ENCODE peak calls at places on chromosomes 5 and 9, in five cellular contexts. X is AG09309, R is tibial artery, P is right atrium auricular region, F is H7. H is an unnamed sample.

GRCh38 chr5:5629579-5629978 is 207.1 kb downstream of the ICE1 start:
- DNase-seq in R (no peak), F (no peak), P (no peak), X (no peak), H (no peak)

GRCh38 chr9:26935847-26936246 is 11.2 kb downstream of the PLAA start:
- DNase-seq in X (no peak), P (no peak), F (no peak), R (no peak), H (no peak)

GRCh38 chr9:98993570-98993945 is 49.9 kb downstream of the COL15A1 start:
- DNase-seq in R (peak), X (no peak), P (peak), F (no peak), H (no peak)

GRCh38 chr5:17123785-17124184 is 93.6 kb upstream of the BASP1 start:
- DNase-seq in P (no peak), X (no peak), F (no peak), R (no peak), H (no peak)

GRCh38 chr5:154573011-154573410 is 95.0 kb upstream of the HAND1 start:
- DNase-seq in F (no peak), X (no peak), R (no peak), P (no peak), H (no peak)

GRCh38 chr9:115730845-115731244 is 422.7 kb upstream of the PAPPA start:
- DNase-seq in P (no peak), R (no peak), F (no peak), X (no peak), H (no peak)

GRCh38 chr9:81535542-81536241 is 153.7 kb downstream of the TLE1 start:
- DNase-seq in F (no peak), R (no peak), P (no peak), X (no peak), H (no peak)

GRCh38 chr9:32587901-32588300 is 14.9 kb upstream of the NDUFB6 start:
- DNase-seq in X (no peak), P (no peak), R (no peak), F (no peak), H (no peak)

GRCh38 chr9:136564379-136564988 is 18.6 kb upstream of the NOTCH1 start:
- DNase-seq in R (peak), P (peak), F (peak), X (no peak), H (no peak)

GRCh38 chr9:123784513-123784912 is 145.4 kb downstream of the DENND1A start:
- DNase-seq in X (peak), R (no peak), P (no peak), F (no peak), H (no peak)

GRCh38 chr5:180830253-180831138 is 27.9 kb upstream of the MGAT1 start:
- DNase-seq in X (no peak), R (peak), F (peak), P (no peak), H (no peak)

GRCh38 chr9:113887436-113887835 is 11.3 kb downstream of the ZNF618 start:
- DNase-seq in R (no peak), X (no peak), F (no peak), P (no peak), H (no peak)

GRCh38 chr5:170283296-170283695 is 14.3 kb downstream of the LCP2 start:
- DNase-seq in X (no peak), F (no peak), P (no peak), R (no peak), H (no peak)

GRCh38 chr5:140025736-140026135 is 17.4 kb downstream of the NRG2 start:
- DNase-seq in P (no peak), X (no peak), F (no peak), R (no peak), H (no peak)

GRCh38 chr5:102818934-102819333 is 63.8 kb downstream of the PAM start:
- DNase-seq in X (no peak), R (no peak), P (no peak), F (no peak), H (no peak)

GRCh38 chr9:137757139-137757538 is 120.4 kb upstream of the CACNA1B start:
- DNase-seq in F (no peak), R (no peak), X (no peak), P (no peak), H (no peak)

GRCh38 chr9:107786561-107786960 is 297.0 kb upstream of the KLF4 start:
- DNase-seq in R (no peak), X (no peak), F (no peak), P (no peak), H (no peak)

GRCh38 chr5:116733995-116734716 is 159.5 kb upstream of the SEMA6A start:
- DNase-seq in R (no peak), F (no peak), P (no peak), X (no peak), H (no peak)

GRCh38 chr9:95515272-95516113 is 1.3 kb downstream of the PTCH1 start:
- DNase-seq in X (no peak), F (peak), P (no peak), R (no peak), H (no peak)

GRCh38 chr9:16806674-16807073 is 63.8 kb downstream of the BNC2 start:
- DNase-seq in F (no peak), P (no peak), R (no peak), X (no peak), H (no peak)

GRCh38 chr5:76626738-76627137 is 3.5 kb upstream of the F2RL2 start:
- DNase-seq in P (no peak), F (no peak), X (no peak), R (no peak), H (no peak)

GRCh38 chr9:10571699-10572098 is 41.1 kb downstream of the PTPRD start:
- DNase-seq in R (no peak), X (no peak), P (no peak), F (no peak), H (no peak)

GRCh38 chr5:2752875-2753435 is 1.5 kb upstream of the IRX2 start:
- DNase-seq in X (no peak), F (peak), P (peak), R (no peak), H (no peak)

GRCh38 chr9:114616684-114617520 is 5.8 kb downstream of the TMEM268 start:
- DNase-seq in P (peak), F (no peak), X (no peak), R (peak), H (no peak)

GRCh38 chr5:149205625-149206523 is 64.6 kb downstream of the ABLIM3 start:
- DNase-seq in F (no peak), X (peak), P (peak), R (peak), H (peak)

GRCh38 chr9:105257767-105258166 is 13.3 kb downstream of the SLC44A1 start:
- DNase-seq in F (no peak), R (no peak), P (no peak), X (no peak), H (no peak)

GRCh38 chr5:55234171-55234700 is 828 bp upstream of the CCNO start:
- DNase-seq in F (peak), X (no peak), P (no peak), R (no peak), H (no peak)

GRCh38 chr5:178279026-178279722 is 46.6 kb upstream of the PHYKPL start:
- DNase-seq in P (no peak), X (no peak), R (no peak), F (no peak), H (no peak)

GRCh38 chr5:172640822-172641358 is at the start of gene NEURL1B:
- DNase-seq in X (no peak), R (peak), P (peak), F (peak), H (no peak)

GRCh38 chr5:138647794-138648193 is 72.6 kb upstream of the HSPA9 start:
- DNase-seq in P (no peak), X (no peak), F (no peak), R (no peak), H (no peak)

GRCh38 chr5:56303511-56303910 is 70.4 kb upstream of the ANKRD55 start:
- DNase-seq in R (no peak), P (no peak), F (no peak), X (no peak), H (no peak)

DNA sequence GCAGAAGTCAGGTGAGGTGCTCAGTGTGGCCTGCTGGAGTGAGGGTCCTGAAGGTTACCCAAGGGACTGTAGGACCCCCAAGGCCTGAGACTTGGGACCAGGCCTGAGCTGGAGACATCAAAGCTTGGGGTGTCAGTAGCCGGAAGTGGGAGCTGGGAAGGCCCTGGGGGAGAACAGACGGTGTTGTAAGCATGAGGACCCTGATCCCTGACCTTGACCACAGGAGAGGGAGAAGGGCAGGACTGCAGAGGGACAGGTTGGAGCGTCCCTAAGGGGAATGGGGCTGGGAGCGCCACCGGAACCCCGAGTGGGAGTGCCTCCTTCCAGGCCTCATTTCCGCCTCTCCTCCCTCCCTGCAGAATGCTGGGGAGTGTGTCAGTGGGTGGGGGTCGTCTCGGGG is 533 bp downstream of the TTC16 start:
- DNase-seq in X (no peak), P (no peak), R (no peak), F (no peak), H (no peak)
- H3K4me3 ChIP-seq in X (peak), P (peak), R (peak), F (no peak), H (peak)

GRCh38 chr9:83934569-83935275 is 13.5 kb upstream of the KIF27 start:
- DNase-seq in F (no peak), R (no peak), P (no peak), X (peak), H (no peak)
- H3K4me3 ChIP-seq in F (no peak), R (no peak), P (no peak), X (no peak), H (no peak)

GRCh38 chr9:124801356-124801755 is 24.4 kb downstream of the OLFML2A start:
- DNase-seq in X (no peak), F (no peak), P (no peak), R (no peak), H (no peak)

GRCh38 chr9:124800306-124801259 is 23.6 kb downstream of the OLFML2A start:
- DNase-seq in F (no peak), X (no peak), P (no peak), R (peak), H (no peak)

GRCh38 chr9:124803911-124804310 is 27.0 kb downstream of the OLFML2A start:
- DNase-seq in R (no peak), F (peak), P (no peak), X (no peak), H (no peak)

GRCh38 chr9:124805186-124805585 is 28.3 kb downstream of the OLFML2A start:
- DNase-seq in R (no peak), F (peak), P (no peak), X (no peak), H (no peak)

DNA sequence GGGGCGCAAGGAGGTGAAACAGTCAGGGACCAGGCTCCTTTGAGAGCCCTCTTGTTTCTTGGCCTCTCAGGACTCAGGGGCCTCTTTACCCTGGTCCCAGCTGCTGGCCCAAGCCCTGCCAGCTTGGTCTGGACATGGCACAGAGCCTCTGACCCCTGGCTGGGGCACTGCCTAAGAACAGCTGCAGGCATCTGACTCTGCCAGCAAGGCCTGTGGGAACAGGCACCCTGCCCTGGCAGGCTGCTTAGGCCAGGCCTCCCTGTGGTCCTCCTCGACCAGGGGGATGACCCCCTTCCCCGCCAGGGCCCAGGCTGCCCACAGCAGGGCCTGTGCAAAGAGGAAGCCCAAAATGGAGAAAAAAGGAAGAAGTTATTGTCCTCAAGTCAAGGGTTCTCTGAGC is 25.5 kb downstream of the OLFML2A start:
- DNase-seq in P (no peak), F (peak), R (no peak), X (no peak), H (no peak)
- H3K4me3 ChIP-seq in P (no peak), F (no peak), R (no peak), X (no peak), H (no peak)

DNA sequence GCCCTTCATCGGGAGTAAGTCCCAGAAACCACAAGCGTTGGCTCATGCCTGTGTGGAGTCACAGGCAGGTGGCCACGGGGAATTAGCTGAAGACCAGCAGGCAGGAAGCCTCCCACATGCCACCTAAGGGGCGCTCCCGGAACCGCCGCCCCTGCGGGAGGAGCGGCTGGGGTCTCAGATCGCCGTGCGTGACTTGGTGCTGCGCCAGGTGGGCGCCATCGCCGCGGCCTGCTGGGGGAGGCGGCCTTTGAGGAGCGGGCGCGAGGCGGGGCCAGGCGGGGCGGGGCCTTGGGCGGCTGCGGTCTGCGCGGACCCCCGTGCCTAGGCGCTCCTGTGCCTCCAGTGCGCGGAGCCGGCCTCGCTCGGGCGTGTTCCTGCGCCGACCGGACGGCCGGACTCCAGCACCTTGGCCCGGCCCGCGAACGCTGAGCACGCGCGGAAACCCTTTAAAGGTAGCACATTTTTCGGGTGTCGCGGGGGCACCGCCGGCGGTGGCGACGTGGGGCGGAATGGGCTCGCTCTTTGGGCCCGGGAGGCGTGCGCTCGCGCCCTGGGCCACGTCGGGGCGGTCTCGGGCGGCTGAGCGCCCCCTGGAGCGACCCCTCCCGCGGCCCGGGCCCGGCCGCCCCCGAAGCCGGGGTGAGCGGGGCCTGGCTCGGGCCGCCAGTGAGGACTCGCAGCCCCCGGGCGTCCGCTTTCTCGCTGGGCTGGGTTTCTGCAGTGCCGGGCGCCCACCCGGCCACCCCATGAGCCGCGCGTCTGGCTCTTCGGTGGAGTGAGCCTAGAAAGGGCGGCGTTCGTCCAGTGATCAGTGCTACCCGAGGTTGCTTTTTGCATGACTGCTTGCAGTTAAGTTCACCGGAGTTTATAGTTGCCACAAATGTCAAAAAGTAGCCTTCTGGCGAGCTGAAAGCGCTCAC is 24.5 kb downstream of the LECT2 start:
- DNase-seq in R (no peak), P (no peak), X (no peak), F (peak), H (no peak)
- H3K4me3 ChIP-seq in R (peak), P (peak), X (no peak), F (peak), H (peak)

GRCh38 chr9:37085233-37085632 is 35.1 kb upstream of the ZCCHC7 start:
- DNase-seq in R (no peak), P (no peak), X (no peak), F (no peak), H (no peak)
- H3K4me3 ChIP-seq in R (no peak), P (no peak), X (no peak), F (no peak), H (no peak)

H was measured in HFF-Myc.